ENCODE peak calls at places on chromosomes 2 and 18, in four cellular contexts. F, Q, C and G are unnamed samples.

GRCh38 chr2:82507657-82508056 is 1951.4 kb downstream of the SUCLG1 start:
- DNase-seq in F (no peak), Q (no peak), C (no peak), G (no peak)

GRCh38 chr2:211248841-211249240 is 692.4 kb downstream of the CPS1 start:
- DNase-seq in F (no peak), Q (no peak), C (no peak), G (peak; percentile 0)

GRCh38 chr2:69026026-69026425 is 13.0 kb downstream of the ANTXR1 start:
- DNase-seq in F (no peak), Q (no peak), C (peak; percentile 68), G (peak; percentile 36)

GRCh38 chr18:8176554-8176953 is 432.7 kb upstream of the RAB12 start:
- DNase-seq in F (no peak), Q (no peak), C (no peak), G (no peak)

GRCh38 chr2:12321886-12322285 is 394.9 kb upstream of the TRIB2 start:
- DNase-seq in F (no peak), Q (no peak), C (no peak), G (no peak)

GRCh38 chr18:48504819-48505218 is 34.0 kb upstream of the CTIF start:
- DNase-seq in F (no peak), Q (no peak), C (no peak), G (no peak)

GRCh38 chr18:8374652-8375051 is 234.6 kb upstream of the RAB12 start:
- DNase-seq in F (no peak), Q (no peak), C (no peak), G (no peak)

GRCh38 chr2:69436594-69436936 is 670 bp downstream of the NFU1 start:
- DNase-seq in F (no peak), Q (no peak), C (no peak), G (no peak)

GRCh38 chr2:120912101-120912985 is 176.7 kb downstream of the GLI2 start:
- DNase-seq in F (no peak), Q (no peak), C (peak; percentile 75), G (peak; percentile 18)

GRCh38 chr2:233240897-233241296 is 10.6 kb upstream of the ATG16L1 start:
- DNase-seq in F (no peak), Q (no peak), C (no peak), G (no peak)

GRCh38 chr18:26723986-26724385 is 141.5 kb downstream of the AQP4 start:
- DNase-seq in F (no peak), Q (no peak), C (no peak), G (no peak)

GRCh38 chr2:20106746-20107145 is 55.3 kb upstream of the LAPTM4A start:
- DNase-seq in F (peak; percentile 21), Q (no peak), C (no peak), G (no peak)

GRCh38 chr2:46858697-46859080 is 56.9 kb downstream of the MCFD2 start:
- DNase-seq in F (no peak), Q (no peak), C (no peak), G (no peak)

GRCh38 chr2:147845608-147846002 is 776 bp downstream of the ACVR2A start:
- DNase-seq in F (no peak), Q (no peak), C (no peak), G (no peak)

GRCh38 chr2:155151472-155151871 is 453.0 kb downstream of the KCNJ3 start:
- DNase-seq in F (no peak), Q (no peak), C (no peak), G (no peak)

GRCh38 chr2:101699939-101700442 is 2.5 kb downstream of the MAP4K4 start:
- DNase-seq in F (no peak), Q (no peak), C (no peak), G (no peak)

GRCh38 chr18:681985-682384 is 24.5 kb downstream of the TYMS start:
- DNase-seq in F (no peak), Q (no peak), C (no peak), G (no peak)

GRCh38 chr2:207632575-207633492 is 7.6 kb upstream of the METTL21A start:
- DNase-seq in F (no peak), Q (no peak), C (peak; percentile 44), G (no peak)

GRCh38 chr2:11159574-11160170 is 4.4 kb downstream of the SLC66A3 start:
- DNase-seq in F (no peak), Q (no peak), C (no peak), G (no peak)

GRCh38 chr2:7016120-7016519 is 98.9 kb downstream of the RNF144A start:
- DNase-seq in F (no peak), Q (no peak), C (no peak), G (no peak)
- H3K9me3 ChIP-seq in F (no peaks in the 10 kb centered on the region), Q (no peaks in the 10 kb centered on the region), C (no peaks in the 10 kb centered on the region), G (no peaks in the 10 kb centered on the region)

GRCh38 chr2:239827511-239827865 is 197.7 kb downstream of the NDUFA10 start:
- DNase-seq in F (no peak), Q (peak; percentile 1), C (no peak), G (no peak)
- TF ChIP-seq SIN3A in F (no peak), Q (no peak), C (no peak), G (no peak)

GRCh38 chr2:84850471-84850870 is 30.4 kb downstream of the TRABD2A start:
- DNase-seq in F (no peak), Q (no peak), C (no peak), G (no peak)
- H3K9me3 ChIP-seq in F (no peaks in the 10 kb centered on the region), Q (no peaks in the 10 kb centered on the region), C (no peaks in the 10 kb centered on the region), G (peaks cover 3% of the 10 kb centered on the region)

DNA sequence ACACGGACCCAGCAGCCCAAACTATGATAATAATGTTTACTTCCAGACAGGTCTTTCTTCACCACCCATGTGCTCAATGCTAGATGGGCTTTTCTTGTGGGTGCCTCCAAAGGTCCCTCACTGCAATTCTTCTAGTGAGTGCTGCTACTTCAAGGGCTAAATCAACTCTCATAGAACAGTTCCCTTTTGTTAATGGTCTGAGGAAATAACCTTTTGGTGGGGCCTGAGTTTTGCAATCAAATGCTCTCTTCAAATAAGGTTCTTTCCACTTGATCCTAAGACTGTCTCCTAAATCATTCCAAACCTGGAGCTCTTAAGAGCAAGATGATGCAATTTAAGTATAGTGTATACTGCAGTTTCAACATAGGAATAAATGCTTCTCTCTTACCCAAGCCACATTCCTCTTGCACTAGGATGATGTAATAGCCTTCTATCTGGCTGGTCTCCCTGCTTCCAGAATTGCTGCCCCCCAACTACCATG is 6.0 kb downstream of the NEMP2 start:
- DNase-seq in F (no peak), Q (no peak), C (no peak), G (no peak)
- TF ChIP-seq SIN3A in F (no peak), Q (no peak), C (no peak), G (no peak)

DNA sequence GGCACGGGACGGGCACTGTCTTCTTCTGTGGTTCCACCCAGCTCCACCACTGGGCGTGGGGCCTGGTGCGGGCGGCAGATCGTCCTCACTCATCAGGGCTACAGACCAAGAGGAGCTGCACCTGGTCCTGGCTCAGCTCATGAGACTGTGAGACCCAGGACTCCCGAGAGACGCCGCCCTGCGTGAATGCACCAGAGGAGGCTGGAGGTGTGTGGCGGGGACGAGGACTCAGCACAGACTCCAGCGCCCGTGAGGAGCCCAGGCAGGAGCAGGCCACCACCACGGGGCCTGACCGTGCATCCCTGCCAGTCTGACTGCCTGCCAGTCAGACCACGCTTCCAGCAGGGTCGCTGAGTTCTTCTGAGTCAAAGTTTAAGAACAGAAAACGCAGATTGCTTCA is 112.5 kb upstream of the SALL3 start:
- DNase-seq in F (no peak), Q (no peak), C (no peak), G (no peak)
- H3K9me3 ChIP-seq in F (no peaks in the 10 kb centered on the region), Q (no peaks in the 10 kb centered on the region), C (no peaks in the 10 kb centered on the region), G (no peaks in the 10 kb centered on the region)

GRCh38 chr2:237120956-237121720 is 35.4 kb downstream of the COPS8 start:
- DNase-seq in F (no peak), Q (no peak), C (no peak), G (no peak)

GRCh38 chr2:237118731-237119130 is 33.0 kb downstream of the COPS8 start:
- DNase-seq in F (no peak), Q (no peak), C (no peak), G (no peak)

GRCh38 chr2:237125967-237126366 is 40.3 kb downstream of the COPS8 start:
- DNase-seq in F (no peak), Q (no peak), C (no peak), G (no peak)

GRCh38 chr2:237124820-237125219 is 39.1 kb downstream of the COPS8 start:
- DNase-seq in F (no peak), Q (no peak), C (no peak), G (no peak)

DNA sequence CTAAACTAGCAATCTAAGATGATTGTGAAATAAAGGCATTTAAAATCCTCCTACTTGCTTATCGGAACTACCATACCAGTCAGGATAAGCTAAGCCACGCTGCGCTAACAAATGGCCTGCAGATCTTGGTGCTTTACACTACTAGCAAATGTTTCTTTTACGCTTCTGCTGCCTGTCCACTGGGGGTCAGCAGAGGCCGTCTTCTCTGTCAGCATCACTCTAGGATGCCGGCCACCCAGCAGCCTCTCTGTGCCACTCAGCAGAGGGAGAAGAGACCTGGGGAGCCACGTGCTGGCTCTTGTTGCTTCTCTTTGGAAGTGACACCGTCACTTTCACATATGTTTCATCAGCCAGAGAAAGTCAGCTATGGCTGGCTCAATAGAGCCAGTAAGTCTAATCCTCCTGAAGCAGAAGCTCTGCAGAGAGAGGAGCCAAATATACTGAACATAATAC is 36.6 kb downstream of the COPS8 start:
- DNase-seq in F (peak; percentile 44), Q (peak; percentile 68), C (peak; percentile 41), G (peak; percentile 79)
- TF ChIP-seq SIN3A in F (no peak), Q (no peak), C (no peak), G (no peak)

GRCh38 chr18:79216176-79216575 is 147.0 kb downstream of the ATP9B start:
- DNase-seq in F (no peak), Q (no peak), C (no peak), G (no peak)

GRCh38 chr18:79221136-79221535 is 151.9 kb downstream of the ATP9B start:
- DNase-seq in F (no peak), Q (peak; percentile 34), C (no peak), G (no peak)

GRCh38 chr18:79222790-79223189 is 153.6 kb downstream of the ATP9B start:
- DNase-seq in F (no peak), Q (no peak), C (no peak), G (no peak)

GRCh38 chr18:79218605-79219195 is 149.5 kb downstream of the ATP9B start:
- DNase-seq in F (no peak), Q (no peak), C (no peak), G (no peak)

DNA sequence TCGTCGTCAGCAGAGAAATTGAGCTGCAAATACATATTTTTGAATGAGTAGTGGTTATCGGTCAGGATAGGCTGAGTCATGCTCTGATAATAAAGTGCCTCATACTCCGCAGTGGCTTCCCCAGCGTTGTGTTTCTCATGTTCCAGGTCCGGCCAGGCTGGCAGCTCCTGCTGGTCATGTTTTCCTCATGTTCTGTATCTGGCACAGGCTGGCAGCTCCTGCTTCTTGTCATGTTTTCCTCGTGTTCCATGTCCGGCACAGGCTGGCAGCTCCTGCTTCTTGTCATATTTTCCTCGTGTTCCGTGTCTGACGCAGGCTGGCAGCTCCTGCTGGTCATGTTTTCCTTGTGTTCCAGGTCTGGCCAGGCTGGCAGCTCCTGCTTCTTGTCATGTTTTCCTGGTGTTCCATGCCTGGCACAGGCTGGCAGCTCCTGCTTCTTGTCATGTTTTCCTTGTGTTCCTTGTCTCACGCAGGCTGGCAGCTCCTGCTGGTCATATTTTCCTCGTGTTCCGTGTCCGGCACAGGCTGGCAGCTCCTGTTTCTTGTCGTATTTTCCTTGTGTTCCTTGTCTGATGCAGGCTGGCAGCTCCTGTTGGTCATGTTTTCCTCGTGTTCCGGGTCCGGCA is 148.9 kb downstream of the ATP9B start:
- DNase-seq in F (no peak), Q (no peak), C (peak; percentile 30), G (no peak)
- H3K9me3 ChIP-seq in F (no peaks in the 10 kb centered on the region), Q (no peaks in the 10 kb centered on the region), C (no peaks in the 10 kb centered on the region), G (no peaks in the 10 kb centered on the region)